ENCODE peak calls at places on chromosomes 1 and 21, in six cellular contexts. One of them, this sample, is unnamed.
A peak's percentile ranks its signal among the peaks of the same experiment; 100 is the strongest.

GRCh38 chr21:14319805-14320204 is 63.1 kb downstream of the HSPA13 start:
- DNase-seq in ovary: no peak
- DNase-seq in cardiac muscle cell: no peak
- DNase-seq in AG04450: no peak
- DNase-seq in hepatocyte: no peak
- DNase-seq in right atrium auricular region: no peak
- DNase-seq in this sample: no peak

GRCh38 chr1:108881369-108881768 is 4.6 kb downstream of the GPSM2 start:
- DNase-seq in cardiac muscle cell: peak; percentile 48
- DNase-seq in hepatocyte: no peak
- DNase-seq in ovary: no peak
- DNase-seq in AG04450: no peak
- DNase-seq in right atrium auricular region: no peak
- DNase-seq in this sample: peak; percentile 67

GRCh38 chr1:161133220-161133740 is 813 bp upstream of the DEDD start:
- DNase-seq in ovary: no peak
- DNase-seq in AG04450: no peak
- DNase-seq in right atrium auricular region: no peak
- DNase-seq in cardiac muscle cell: no peak
- DNase-seq in hepatocyte: no peak
- DNase-seq in this sample: peak; percentile 30

GRCh38 chr1:42282024-42282579 is 52.9 kb downstream of the FOXJ3 start:
- DNase-seq in cardiac muscle cell: peak; percentile 78
- DNase-seq in AG04450: peak; percentile 33
- DNase-seq in hepatocyte: peak; percentile 8
- DNase-seq in ovary: no peak
- DNase-seq in right atrium auricular region: no peak
- DNase-seq in this sample: no peak

GRCh38 chr1:180098242-180098995 is 56.2 kb upstream of the QSOX1 start:
- DNase-seq in right atrium auricular region: no peak
- DNase-seq in cardiac muscle cell: peak; percentile 89
- DNase-seq in hepatocyte: peak; percentile 54
- DNase-seq in ovary: no peak
- DNase-seq in AG04450: peak; percentile 92
- DNase-seq in this sample: peak; percentile 7

GRCh38 chr1:67264899-67265298 is 42.8 kb upstream of the IL12RB2 start:
- DNase-seq in ovary: no peak
- DNase-seq in cardiac muscle cell: no peak
- DNase-seq in right atrium auricular region: no peak
- DNase-seq in AG04450: no peak
- DNase-seq in hepatocyte: no peak
- DNase-seq in this sample: no peak

GRCh38 chr1:180150982-180151381 is 3.7 kb upstream of the QSOX1 start:
- DNase-seq in AG04450: no peak
- DNase-seq in cardiac muscle cell: peak; percentile 86
- DNase-seq in right atrium auricular region: peak; percentile 58
- DNase-seq in ovary: no peak
- DNase-seq in hepatocyte: no peak
- DNase-seq in this sample: no peak

GRCh38 chr1:165911609-165912281 is 84.3 kb downstream of the UCK2 start:
- DNase-seq in cardiac muscle cell: no peak
- DNase-seq in right atrium auricular region: no peak
- DNase-seq in ovary: no peak
- DNase-seq in hepatocyte: no peak
- DNase-seq in AG04450: no peak
- DNase-seq in this sample: no peak

GRCh38 chr1:150006881-150007401 is 3.6 kb downstream of the OTUD7B start:
- DNase-seq in right atrium auricular region: no peak
- DNase-seq in AG04450: no peak
- DNase-seq in ovary: no peak
- DNase-seq in hepatocyte: no peak
- DNase-seq in cardiac muscle cell: peak; percentile 70
- DNase-seq in this sample: no peak

GRCh38 chr1:226626577-226626956 is 78.0 kb downstream of the STUM start:
- DNase-seq in AG04450: no peak
- DNase-seq in cardiac muscle cell: peak; percentile 78
- DNase-seq in hepatocyte: peak; percentile 69
- DNase-seq in right atrium auricular region: peak; percentile 85
- DNase-seq in ovary: peak; percentile 80
- DNase-seq in this sample: peak; percentile 72

GRCh38 chr21:16563795-16564194 is 834.0 kb downstream of the USP25 start:
- DNase-seq in AG04450: no peak
- DNase-seq in right atrium auricular region: no peak
- DNase-seq in cardiac muscle cell: peak; percentile 62
- DNase-seq in hepatocyte: no peak
- DNase-seq in ovary: no peak
- DNase-seq in this sample: peak; percentile 28

GRCh38 chr1:78071696-78072095 is 25.9 kb downstream of the GIPC2 start:
- DNase-seq in right atrium auricular region: no peak
- DNase-seq in ovary: no peak
- DNase-seq in hepatocyte: no peak
- DNase-seq in cardiac muscle cell: no peak
- DNase-seq in AG04450: no peak
- DNase-seq in this sample: peak; percentile 35

GRCh38 chr1:209168204-209168603 is 415.3 kb upstream of the CAMK1G start:
- DNase-seq in hepatocyte: no peak
- DNase-seq in right atrium auricular region: no peak
- DNase-seq in AG04450: no peak
- DNase-seq in cardiac muscle cell: peak; percentile 1
- DNase-seq in ovary: no peak
- DNase-seq in this sample: peak; percentile 39

GRCh38 chr1:25879675-25880074 is 4.2 kb upstream of the PAQR7 start:
- DNase-seq in cardiac muscle cell: peak; percentile 82
- DNase-seq in ovary: peak; percentile 83
- DNase-seq in hepatocyte: no peak
- DNase-seq in AG04450: no peak
- DNase-seq in right atrium auricular region: no peak
- DNase-seq in this sample: no peak

GRCh38 chr21:17693801-17694200 is 81.1 kb upstream of the BTG3 start:
- DNase-seq in right atrium auricular region: no peak
- DNase-seq in AG04450: no peak
- DNase-seq in cardiac muscle cell: no peak
- DNase-seq in ovary: no peak
- DNase-seq in hepatocyte: no peak
- DNase-seq in this sample: no peak

GRCh38 chr21:36288651-36289243 is 31.2 kb upstream of the MORC3 start:
- DNase-seq in ovary: no peak
- DNase-seq in hepatocyte: no peak
- DNase-seq in right atrium auricular region: no peak
- DNase-seq in AG04450: no peak
- DNase-seq in cardiac muscle cell: no peak
- DNase-seq in this sample: no peak

GRCh38 chr1:203521071-203521794 is 27.3 kb downstream of the OPTC start:
- DNase-seq in AG04450: no peak
- DNase-seq in cardiac muscle cell: no peak
- DNase-seq in right atrium auricular region: no peak
- DNase-seq in hepatocyte: peak; percentile 59
- DNase-seq in ovary: no peak
- DNase-seq in this sample: no peak

GRCh38 chr1:228275435-228276342 is 67.8 kb downstream of the OBSCN start:
- DNase-seq in right atrium auricular region: peak; percentile 88
- DNase-seq in ovary: peak; percentile 90
- DNase-seq in hepatocyte: peak; percentile 93
- DNase-seq in AG04450: peak; percentile 45
- DNase-seq in cardiac muscle cell: peak; percentile 90
- DNase-seq in this sample: peak; percentile 68

GRCh38 chr1:7580923-7581753 is 190.0 kb upstream of the VAMP3 start:
- DNase-seq in cardiac muscle cell: peak; percentile 50
- DNase-seq in right atrium auricular region: no peak
- DNase-seq in hepatocyte: no peak
- DNase-seq in AG04450: no peak
- DNase-seq in ovary: peak; percentile 5
- DNase-seq in this sample: no peak

GRCh38 chr1:67674260-67675011 is 10.6 kb upstream of the GADD45A start:
- DNase-seq in right atrium auricular region: peak; percentile 66
- DNase-seq in AG04450: no peak
- DNase-seq in ovary: peak; percentile 31
- DNase-seq in cardiac muscle cell: peak; percentile 67
- DNase-seq in hepatocyte: peak; percentile 46
- DNase-seq in this sample: no peak

GRCh38 chr1:11749203-11749689 is 12.7 kb upstream of the C1orf167 start:
- DNase-seq in hepatocyte: peak; percentile 43
- DNase-seq in right atrium auricular region: no peak
- DNase-seq in ovary: no peak
- DNase-seq in cardiac muscle cell: no peak
- DNase-seq in AG04450: no peak
- DNase-seq in this sample: peak; percentile 56

GRCh38 chr1:34591751-34592629 is 162.9 kb upstream of the GJB5 start:
- DNase-seq in cardiac muscle cell: no peak
- DNase-seq in right atrium auricular region: no peak
- DNase-seq in ovary: no peak
- DNase-seq in AG04450: no peak
- DNase-seq in hepatocyte: no peak
- DNase-seq in this sample: no peak

GRCh38 chr1:23492132-23492720 is 8.2 kb upstream of the ASAP3 start:
- DNase-seq in right atrium auricular region: no peak
- DNase-seq in cardiac muscle cell: no peak
- DNase-seq in ovary: no peak
- DNase-seq in hepatocyte: no peak
- DNase-seq in AG04450: no peak
- DNase-seq in this sample: no peak

GRCh38 chr1:151047591-151047924 is at the start of gene C1orf56:
- DNase-seq in ovary: peak; percentile 88
- DNase-seq in hepatocyte: peak; percentile 86
- DNase-seq in cardiac muscle cell: peak; percentile 82
- DNase-seq in AG04450: no peak
- DNase-seq in right atrium auricular region: peak; percentile 74
- DNase-seq in this sample: peak; percentile 58

GRCh38 chr1:162003825-162004205 is 19.9 kb downstream of the OLFML2B start:
- DNase-seq in AG04450: peak; percentile 61
- DNase-seq in right atrium auricular region: no peak
- DNase-seq in ovary: no peak
- DNase-seq in cardiac muscle cell: peak; percentile 47
- DNase-seq in hepatocyte: peak; percentile 20
- DNase-seq in this sample: peak; percentile 68

GRCh38 chr21:32140212-32141008 is 138.4 kb downstream of the MIS18A start:
- DNase-seq in hepatocyte: no peak
- DNase-seq in cardiac muscle cell: no peak
- DNase-seq in AG04450: no peak
- DNase-seq in right atrium auricular region: no peak
- DNase-seq in ovary: no peak
- DNase-seq in this sample: no peak

DNA sequence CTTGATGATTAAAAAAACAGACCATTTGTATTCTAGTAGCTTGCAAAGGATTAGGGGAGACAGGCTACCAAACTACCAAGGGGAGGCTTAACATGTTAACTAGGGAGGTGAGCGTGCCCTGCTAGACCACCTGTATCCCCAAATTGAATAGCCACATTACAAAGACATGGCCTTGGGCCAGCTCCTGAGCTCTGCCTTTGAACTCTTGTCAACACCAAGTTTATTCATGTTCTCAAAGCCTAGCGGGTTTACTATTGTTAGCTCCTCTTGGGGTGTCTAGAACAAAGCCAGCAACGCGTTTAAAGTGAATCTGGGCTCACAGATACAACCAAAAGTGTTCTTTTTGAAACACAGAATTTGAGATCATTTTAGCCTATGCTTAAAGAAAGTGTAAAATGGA is 36.3 kb downstream of the SMYD2 start:
- DNase-seq in cardiac muscle cell: no peak
- DNase-seq in AG04450: no peak
- DNase-seq in hepatocyte: no peak
- DNase-seq in ovary: no peak
- DNase-seq in right atrium auricular region: peak; percentile 40
- DNase-seq in this sample: no peak
- H3K27ac ChIP-seq in cardiac muscle cell: no peak overlapping the region
- H3K27ac ChIP-seq in AG04450: no peak overlapping the region
- H3K27ac ChIP-seq in hepatocyte: no peak overlapping the region
- H3K27ac ChIP-seq in ovary: no peak overlapping the region
- H3K27ac ChIP-seq in right atrium auricular region: no peak overlapping the region
- H3K27ac ChIP-seq in this sample: no peak overlapping the region

DNA sequence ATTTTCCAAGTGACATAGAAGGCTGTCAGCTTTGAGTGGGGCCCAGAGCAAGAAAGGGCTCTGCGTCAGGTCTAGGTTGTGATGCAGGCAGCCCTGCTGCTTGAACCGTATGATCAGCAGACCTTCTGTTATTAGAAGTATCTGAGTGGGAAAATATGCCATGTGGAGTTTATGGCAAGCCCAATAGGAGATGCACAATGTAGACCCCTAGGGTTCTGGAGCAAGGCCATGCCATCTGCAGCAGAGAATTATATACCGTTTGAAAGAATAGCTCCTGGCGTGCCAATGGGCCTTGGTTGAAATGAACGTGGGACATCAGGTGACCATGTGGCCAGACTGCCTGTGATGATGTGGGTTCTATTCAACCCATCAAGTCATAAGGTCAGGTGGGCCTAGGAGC is 44.1 kb upstream of the ZBTB18 start:
- DNase-seq in AG04450: no peak
- DNase-seq in right atrium auricular region: no peak
- DNase-seq in hepatocyte: no peak
- DNase-seq in cardiac muscle cell: no peak
- DNase-seq in ovary: no peak
- DNase-seq in this sample: no peak
- TF ChIP-seq CTCF in AG04450: no peak
- TF ChIP-seq CTCF in right atrium auricular region: no peak
- TF ChIP-seq CTCF in hepatocyte: no peak
- TF ChIP-seq CTCF in cardiac muscle cell: no peak
- TF ChIP-seq CTCF in ovary: no peak
- TF ChIP-seq CTCF in this sample: no peak

GRCh38 chr1:10449731-10450130 is at the start of gene CORT:
- DNase-seq in ovary: no peak
- DNase-seq in AG04450: no peak
- DNase-seq in cardiac muscle cell: no peak
- DNase-seq in hepatocyte: no peak
- DNase-seq in right atrium auricular region: no peak
- DNase-seq in this sample: no peak
- H3K27ac ChIP-seq in ovary: no peak within 1 kb of the TSS
- H3K27ac ChIP-seq in AG04450: no peak within 1 kb of the TSS
- H3K27ac ChIP-seq in cardiac muscle cell: no peak within 1 kb of the TSS
- H3K27ac ChIP-seq in hepatocyte: peak within 1 kb of the TSS; percentile 32
- H3K27ac ChIP-seq in right atrium auricular region: no peak within 1 kb of the TSS
- H3K27ac ChIP-seq in this sample: no peak within 1 kb of the TSS

GRCh38 chr21:23452384-23453083 is 2154.7 kb downstream of the MRPL39 start:
- DNase-seq in hepatocyte: peak; percentile 39
- DNase-seq in AG04450: no peak
- DNase-seq in cardiac muscle cell: no peak
- DNase-seq in ovary: no peak
- DNase-seq in right atrium auricular region: no peak
- DNase-seq in this sample: no peak
- TF ChIP-seq CTCF in hepatocyte: peak; percentile 37
- TF ChIP-seq CTCF in AG04450: no peak
- TF ChIP-seq CTCF in cardiac muscle cell: no peak
- TF ChIP-seq CTCF in ovary: no peak
- TF ChIP-seq CTCF in right atrium auricular region: no peak
- TF ChIP-seq CTCF in this sample: peak; percentile 7